ENCODE peak calls at places on chromosomes 3 and 15, in six cellular contexts. One of them, this sample, is unnamed.

GRCh38 chr15:29835301-29835700 is 13.0 kb upstream of the TJP1 start:
- DNase-seq in iris pigment epithelial cell: peak
- DNase-seq in ACHN: no peak
- DNase-seq in stimulated activated CD4-positive, alpha-beta T cell treated with anti-CD3 and anti-CD28 coated beads, Interleukin-15, amount 100 ng/mL, for 24 hours: no peak
- DNase-seq in HT1080: peak
- DNase-seq in naive thymus-derived CD8-positive, alpha-beta T cell: no peak
- DNase-seq in this sample: no peak

GRCh38 chr3:50372349-50372748 is 13.0 kb upstream of the TMEM115 start:
- DNase-seq in naive thymus-derived CD8-positive, alpha-beta T cell: no peak
- DNase-seq in HT1080: no peak
- DNase-seq in ACHN: no peak
- DNase-seq in stimulated activated CD4-positive, alpha-beta T cell treated with anti-CD3 and anti-CD28 coated beads, Interleukin-15, amount 100 ng/mL, for 24 hours: no peak
- DNase-seq in iris pigment epithelial cell: no peak
- DNase-seq in this sample: no peak

GRCh38 chr15:59521443-59521842 is 83.5 kb downstream of the FAM81A start:
- DNase-seq in naive thymus-derived CD8-positive, alpha-beta T cell: no peak
- DNase-seq in stimulated activated CD4-positive, alpha-beta T cell treated with anti-CD3 and anti-CD28 coated beads, Interleukin-15, amount 100 ng/mL, for 24 hours: no peak
- DNase-seq in HT1080: no peak
- DNase-seq in ACHN: no peak
- DNase-seq in iris pigment epithelial cell: no peak
- DNase-seq in this sample: no peak

GRCh38 chr3:29065211-29065785 is 215.6 kb upstream of the RBMS3 start:
- DNase-seq in ACHN: peak
- DNase-seq in naive thymus-derived CD8-positive, alpha-beta T cell: no peak
- DNase-seq in stimulated activated CD4-positive, alpha-beta T cell treated with anti-CD3 and anti-CD28 coated beads, Interleukin-15, amount 100 ng/mL, for 24 hours: no peak
- DNase-seq in iris pigment epithelial cell: peak
- DNase-seq in HT1080: peak
- DNase-seq in this sample: no peak

GRCh38 chr3:184248454-184249411 is at the start of gene ALG3:
- DNase-seq in iris pigment epithelial cell: peak
- DNase-seq in HT1080: peak
- DNase-seq in stimulated activated CD4-positive, alpha-beta T cell treated with anti-CD3 and anti-CD28 coated beads, Interleukin-15, amount 100 ng/mL, for 24 hours: peak
- DNase-seq in naive thymus-derived CD8-positive, alpha-beta T cell: peak
- DNase-seq in ACHN: peak
- DNase-seq in this sample: no peak

GRCh38 chr15:25236861-25237155 is 202.0 kb downstream of the UBE3A start:
- DNase-seq in ACHN: no peak
- DNase-seq in stimulated activated CD4-positive, alpha-beta T cell treated with anti-CD3 and anti-CD28 coated beads, Interleukin-15, amount 100 ng/mL, for 24 hours: no peak
- DNase-seq in naive thymus-derived CD8-positive, alpha-beta T cell: no peak
- DNase-seq in iris pigment epithelial cell: no peak
- DNase-seq in HT1080: no peak
- DNase-seq in this sample: no peak

GRCh38 chr3:58424613-58425012 is 9.0 kb downstream of the PDHB start:
- DNase-seq in stimulated activated CD4-positive, alpha-beta T cell treated with anti-CD3 and anti-CD28 coated beads, Interleukin-15, amount 100 ng/mL, for 24 hours: no peak
- DNase-seq in ACHN: no peak
- DNase-seq in naive thymus-derived CD8-positive, alpha-beta T cell: no peak
- DNase-seq in HT1080: no peak
- DNase-seq in iris pigment epithelial cell: no peak
- DNase-seq in this sample: no peak

GRCh38 chr3:165466856-165467255 is 270.7 kb upstream of the SLITRK3 start:
- DNase-seq in ACHN: no peak
- DNase-seq in naive thymus-derived CD8-positive, alpha-beta T cell: no peak
- DNase-seq in iris pigment epithelial cell: peak
- DNase-seq in HT1080: peak
- DNase-seq in stimulated activated CD4-positive, alpha-beta T cell treated with anti-CD3 and anti-CD28 coated beads, Interleukin-15, amount 100 ng/mL, for 24 hours: no peak
- DNase-seq in this sample: no peak